ENCODE peak calls at places on chromosomes 2 and 18, in four cellular contexts. One of them, this sample, is unnamed.

GRCh38 chr18:51405683-51406477 is 208.4 kb upstream of the MEX3C start:
- DNase-seq in HCEC 1CT: no peak
- DNase-seq in SIG-M5: no peak
- DNase-seq in T follicular helper cell: no peak
- DNase-seq in this sample: no peak

GRCh38 chr2:12543452-12544220 is 173.1 kb upstream of the TRIB2 start:
- DNase-seq in T follicular helper cell: no peak
- DNase-seq in SIG-M5: no peak
- DNase-seq in HCEC 1CT: peak; percentile 5
- DNase-seq in this sample: peak; percentile 72

GRCh38 chr2:219836647-219837177 is 209.3 kb downstream of the SLC4A3 start:
- DNase-seq in T follicular helper cell: no peak
- DNase-seq in SIG-M5: no peak
- DNase-seq in HCEC 1CT: no peak
- DNase-seq in this sample: peak; percentile 41

GRCh38 chr18:63970803-63971191 is 916 bp downstream of the SERPINB8 start:
- DNase-seq in T follicular helper cell: no peak
- DNase-seq in SIG-M5: no peak
- DNase-seq in HCEC 1CT: peak; percentile 22
- DNase-seq in this sample: peak; percentile 69

GRCh38 chr2:232584238-232584637 is 33.7 kb downstream of the EIF4E2 start:
- DNase-seq in T follicular helper cell: no peak
- DNase-seq in SIG-M5: no peak
- DNase-seq in HCEC 1CT: no peak
- DNase-seq in this sample: no peak

GRCh38 chr2:9178905-9179571 is 27.6 kb upstream of the ASAP2 start:
- DNase-seq in HCEC 1CT: peak; percentile 79
- DNase-seq in SIG-M5: no peak
- DNase-seq in T follicular helper cell: no peak
- DNase-seq in this sample: peak; percentile 86

GRCh38 chr2:6955523-6956136 is 38.4 kb downstream of the RNF144A start:
- DNase-seq in T follicular helper cell: no peak
- DNase-seq in SIG-M5: no peak
- DNase-seq in HCEC 1CT: no peak
- DNase-seq in this sample: peak; percentile 11

GRCh38 chr2:183034806-183035205 is 3.5 kb downstream of the NCKAP1 start:
- DNase-seq in T follicular helper cell: no peak
- DNase-seq in SIG-M5: no peak
- DNase-seq in HCEC 1CT: peak; percentile 61
- DNase-seq in this sample: no peak

GRCh38 chr2:157349949-157350510 is 24.4 kb upstream of the ERMN start:
- DNase-seq in HCEC 1CT: peak; percentile 53
- DNase-seq in T follicular helper cell: no peak
- DNase-seq in SIG-M5: no peak
- DNase-seq in this sample: no peak

GRCh38 chr2:129922571-129923264 is 56.7 kb upstream of the RAB6C start:
- DNase-seq in HCEC 1CT: no peak
- DNase-seq in T follicular helper cell: no peak
- DNase-seq in SIG-M5: no peak
- DNase-seq in this sample: no peak

GRCh38 chr2:192741889-192742288 is 547.2 kb upstream of the TMEFF2 start:
- DNase-seq in T follicular helper cell: no peak
- DNase-seq in HCEC 1CT: peak; percentile 34
- DNase-seq in SIG-M5: no peak
- DNase-seq in this sample: no peak

GRCh38 chr2:216713691-216714411 is 18.5 kb upstream of the IGFBP5 start:
- DNase-seq in HCEC 1CT: peak; percentile 35
- DNase-seq in SIG-M5: no peak
- DNase-seq in T follicular helper cell: no peak
- DNase-seq in this sample: peak; percentile 54

GRCh38 chr2:112740522-112740921 is 19.7 kb downstream of the NT5DC4 start:
- DNase-seq in SIG-M5: no peak
- DNase-seq in HCEC 1CT: no peak
- DNase-seq in T follicular helper cell: no peak
- DNase-seq in this sample: no peak

GRCh38 chr2:36193680-36194079 is 161.9 kb upstream of the CRIM1 start:
- DNase-seq in HCEC 1CT: no peak
- DNase-seq in T follicular helper cell: no peak
- DNase-seq in SIG-M5: no peak
- DNase-seq in this sample: no peak

GRCh38 chr2:212264227-212264626 is 274.4 kb downstream of the ERBB4 start:
- DNase-seq in SIG-M5: no peak
- DNase-seq in T follicular helper cell: no peak
- DNase-seq in HCEC 1CT: no peak
- DNase-seq in this sample: no peak

GRCh38 chr2:119531292-119531691 is 7.0 kb upstream of the SCTR start:
- DNase-seq in T follicular helper cell: no peak
- DNase-seq in SIG-M5: no peak
- DNase-seq in HCEC 1CT: no peak
- DNase-seq in this sample: no peak

GRCh38 chr2:101119431-101119830 is 31.8 kb downstream of the TBC1D8 start:
- DNase-seq in HCEC 1CT: peak; percentile 69
- DNase-seq in SIG-M5: no peak
- DNase-seq in T follicular helper cell: no peak
- DNase-seq in this sample: peak; percentile 82

GRCh38 chr2:37653805-37654378 is 17.6 kb downstream of the CDC42EP3 start:
- DNase-seq in HCEC 1CT: no peak
- DNase-seq in SIG-M5: no peak
- DNase-seq in T follicular helper cell: no peak
- DNase-seq in this sample: no peak

GRCh38 chr18:31217455-31217854 is 54.8 kb upstream of the DSC1 start:
- DNase-seq in T follicular helper cell: no peak
- DNase-seq in SIG-M5: no peak
- DNase-seq in HCEC 1CT: no peak
- DNase-seq in this sample: no peak

GRCh38 chr2:69637923-69638322 is 5.6 kb downstream of the AAK1 start:
- DNase-seq in SIG-M5: no peak
- DNase-seq in T follicular helper cell: no peak
- DNase-seq in HCEC 1CT: no peak
- DNase-seq in this sample: no peak

GRCh38 chr2:103823847-103824246 is 1030.1 kb upstream of the POU3F3 start:
- DNase-seq in SIG-M5: no peak
- DNase-seq in T follicular helper cell: no peak
- DNase-seq in HCEC 1CT: no peak
- DNase-seq in this sample: no peak

GRCh38 chr2:160679686-160680085 is 186.1 kb upstream of the RBMS1 start:
- DNase-seq in HCEC 1CT: no peak
- DNase-seq in T follicular helper cell: no peak
- DNase-seq in SIG-M5: no peak
- DNase-seq in this sample: no peak

GRCh38 chr2:119049968-119050657 is 108.1 kb downstream of the MARCO start:
- DNase-seq in HCEC 1CT: no peak
- DNase-seq in T follicular helper cell: no peak
- DNase-seq in SIG-M5: no peak
- DNase-seq in this sample: no peak

GRCh38 chr2:18404141-18404540 is 156.3 kb downstream of the RDH14 start:
- DNase-seq in HCEC 1CT: no peak
- DNase-seq in SIG-M5: no peak
- DNase-seq in T follicular helper cell: no peak
- DNase-seq in this sample: peak; percentile 66

GRCh38 chr2:159939946-159940345 is 122.5 kb downstream of the PLA2R1 start:
- DNase-seq in T follicular helper cell: no peak
- DNase-seq in HCEC 1CT: peak; percentile 36
- DNase-seq in SIG-M5: no peak
- DNase-seq in this sample: no peak